ENCODE peak calls at places on chromosomes 5 and 9, in six cellular contexts. One of them, this sample, is unnamed.

GRCh38 chr5:171355302-171355724 is 32.3 kb upstream of the NPM1 start:
- DNase-seq in stimulated activated CD8-positive, alpha-beta memory T cell treated with anti-CD3 and anti-CD28 coated beads, Interleukin-15, amount 100 ng/mL, for 48 hours: peak
- DNase-seq in dorsolateral prefrontal cortex: no peak
- DNase-seq in HT1080: no peak
- DNase-seq in cardiac septum: no peak
- DNase-seq in NCI-H1436: no peak
- DNase-seq in this sample: no peak

GRCh38 chr9:98121096-98121495 is 2.1 kb upstream of the TRIM14 start:
- DNase-seq in stimulated activated CD8-positive, alpha-beta memory T cell treated with anti-CD3 and anti-CD28 coated beads, Interleukin-15, amount 100 ng/mL, for 48 hours: no peak
- DNase-seq in dorsolateral prefrontal cortex: no peak
- DNase-seq in HT1080: no peak
- DNase-seq in cardiac septum: no peak
- DNase-seq in NCI-H1436: no peak
- DNase-seq in this sample: peak

GRCh38 chr5:91381134-91381773 is 1.9 kb downstream of the ARRDC3 start:
- DNase-seq in stimulated activated CD8-positive, alpha-beta memory T cell treated with anti-CD3 and anti-CD28 coated beads, Interleukin-15, amount 100 ng/mL, for 48 hours: no peak
- DNase-seq in dorsolateral prefrontal cortex: no peak
- DNase-seq in HT1080: no peak
- DNase-seq in cardiac septum: no peak
- DNase-seq in NCI-H1436: no peak
- DNase-seq in this sample: no peak

GRCh38 chr5:87195104-87195581 is 72.5 kb upstream of the RASA1 start:
- DNase-seq in stimulated activated CD8-positive, alpha-beta memory T cell treated with anti-CD3 and anti-CD28 coated beads, Interleukin-15, amount 100 ng/mL, for 48 hours: peak
- DNase-seq in dorsolateral prefrontal cortex: no peak
- DNase-seq in HT1080: peak
- DNase-seq in cardiac septum: no peak
- DNase-seq in NCI-H1436: no peak
- DNase-seq in this sample: peak

GRCh38 chr5:151141535-151141934 is 16.0 kb downstream of the ANXA6 start:
- DNase-seq in stimulated activated CD8-positive, alpha-beta memory T cell treated with anti-CD3 and anti-CD28 coated beads, Interleukin-15, amount 100 ng/mL, for 48 hours: peak
- DNase-seq in dorsolateral prefrontal cortex: no peak
- DNase-seq in HT1080: no peak
- DNase-seq in cardiac septum: peak
- DNase-seq in NCI-H1436: no peak
- DNase-seq in this sample: no peak

GRCh38 chr9:123073991-123074422 is 40.5 kb downstream of the GPR21 start:
- DNase-seq in stimulated activated CD8-positive, alpha-beta memory T cell treated with anti-CD3 and anti-CD28 coated beads, Interleukin-15, amount 100 ng/mL, for 48 hours: no peak
- DNase-seq in dorsolateral prefrontal cortex: no peak
- DNase-seq in HT1080: peak
- DNase-seq in cardiac septum: no peak
- DNase-seq in NCI-H1436: no peak
- DNase-seq in this sample: peak

GRCh38 chr5:34007116-34007674 is 655 bp downstream of the AMACR start:
- DNase-seq in stimulated activated CD8-positive, alpha-beta memory T cell treated with anti-CD3 and anti-CD28 coated beads, Interleukin-15, amount 100 ng/mL, for 48 hours: no peak
- DNase-seq in dorsolateral prefrontal cortex: peak
- DNase-seq in HT1080: no peak
- DNase-seq in cardiac septum: no peak
- DNase-seq in NCI-H1436: no peak
- DNase-seq in this sample: peak

GRCh38 chr5:38148021-38148625 is 110.2 kb upstream of the EGFLAM start:
- DNase-seq in stimulated activated CD8-positive, alpha-beta memory T cell treated with anti-CD3 and anti-CD28 coated beads, Interleukin-15, amount 100 ng/mL, for 48 hours: no peak
- DNase-seq in dorsolateral prefrontal cortex: no peak
- DNase-seq in HT1080: peak
- DNase-seq in cardiac septum: no peak
- DNase-seq in NCI-H1436: no peak
- DNase-seq in this sample: no peak

GRCh38 chr9:3986060-3986459 is 313.8 kb downstream of the GLIS3 start:
- DNase-seq in stimulated activated CD8-positive, alpha-beta memory T cell treated with anti-CD3 and anti-CD28 coated beads, Interleukin-15, amount 100 ng/mL, for 48 hours: no peak
- DNase-seq in dorsolateral prefrontal cortex: no peak
- DNase-seq in HT1080: no peak
- DNase-seq in cardiac septum: no peak
- DNase-seq in NCI-H1436: no peak
- DNase-seq in this sample: no peak

GRCh38 chr9:21812945-21813568 is 10.6 kb downstream of the MTAP start:
- DNase-seq in stimulated activated CD8-positive, alpha-beta memory T cell treated with anti-CD3 and anti-CD28 coated beads, Interleukin-15, amount 100 ng/mL, for 48 hours: peak
- DNase-seq in dorsolateral prefrontal cortex: peak
- DNase-seq in HT1080: peak
- DNase-seq in cardiac septum: peak
- DNase-seq in NCI-H1436: peak
- DNase-seq in this sample: peak

GRCh38 chr9:95104088-95104960 is 213.2 kb downstream of the FANCC start:
- DNase-seq in stimulated activated CD8-positive, alpha-beta memory T cell treated with anti-CD3 and anti-CD28 coated beads, Interleukin-15, amount 100 ng/mL, for 48 hours: no peak
- DNase-seq in dorsolateral prefrontal cortex: peak
- DNase-seq in HT1080: no peak
- DNase-seq in cardiac septum: no peak
- DNase-seq in NCI-H1436: no peak
- DNase-seq in this sample: no peak

GRCh38 chr9:93415176-93415690 is 36.3 kb upstream of the FAM120A start:
- DNase-seq in stimulated activated CD8-positive, alpha-beta memory T cell treated with anti-CD3 and anti-CD28 coated beads, Interleukin-15, amount 100 ng/mL, for 48 hours: no peak
- DNase-seq in dorsolateral prefrontal cortex: no peak
- DNase-seq in HT1080: no peak
- DNase-seq in cardiac septum: no peak
- DNase-seq in NCI-H1436: no peak
- DNase-seq in this sample: no peak

GRCh38 chr5:172003750-172004149 is 2.7 kb downstream of the FBXW11 start:
- DNase-seq in stimulated activated CD8-positive, alpha-beta memory T cell treated with anti-CD3 and anti-CD28 coated beads, Interleukin-15, amount 100 ng/mL, for 48 hours: no peak
- DNase-seq in dorsolateral prefrontal cortex: no peak
- DNase-seq in HT1080: no peak
- DNase-seq in cardiac septum: no peak
- DNase-seq in NCI-H1436: no peak
- DNase-seq in this sample: no peak